ENCODE peak calls at places on chromosomes 5 and 9, in five cellular contexts. One of them, this sample, is unnamed.

GRCh38 chr5:58454025-58454424 is 5.9 kb downstream of the PLK2 start:
- DNase-seq in DND-41: no peak
- DNase-seq in brain microvascular endothelial cell: no peak
- DNase-seq in heart right ventricle: no peak
- DNase-seq in neural progenitor cell: no peak
- DNase-seq in this sample: no peak

GRCh38 chr5:113427871-113428574 is 6.8 kb downstream of the TSSK1B start:
- DNase-seq in DND-41: no peak
- DNase-seq in brain microvascular endothelial cell: no peak
- DNase-seq in heart right ventricle: no peak
- DNase-seq in neural progenitor cell: no peak
- DNase-seq in this sample: no peak

GRCh38 chr5:42059291-42059690 is 134.2 kb downstream of the FBXO4 start:
- DNase-seq in DND-41: no peak
- DNase-seq in brain microvascular endothelial cell: no peak
- DNase-seq in heart right ventricle: no peak
- DNase-seq in neural progenitor cell: no peak
- DNase-seq in this sample: no peak

GRCh38 chr9:131657890-131658752 is 81.8 kb downstream of the RAPGEF1 start:
- DNase-seq in DND-41: no peak
- DNase-seq in brain microvascular endothelial cell: peak
- DNase-seq in heart right ventricle: no peak
- DNase-seq in neural progenitor cell: no peak
- DNase-seq in this sample: peak

GRCh38 chr9:70587143-70587710 is 172.8 kb upstream of the KLF9 start:
- DNase-seq in DND-41: no peak
- DNase-seq in brain microvascular endothelial cell: peak
- DNase-seq in heart right ventricle: peak
- DNase-seq in neural progenitor cell: no peak
- DNase-seq in this sample: peak

GRCh38 chr9:117247271-117247670 is 167.6 kb downstream of the ASTN2 start:
- DNase-seq in DND-41: no peak
- DNase-seq in brain microvascular endothelial cell: no peak
- DNase-seq in heart right ventricle: no peak
- DNase-seq in neural progenitor cell: peak
- DNase-seq in this sample: no peak

GRCh38 chr9:128885798-128886197 is 3.9 kb downstream of the LRRC8A start:
- DNase-seq in DND-41: no peak
- DNase-seq in brain microvascular endothelial cell: no peak
- DNase-seq in heart right ventricle: no peak
- DNase-seq in neural progenitor cell: no peak
- DNase-seq in this sample: no peak

GRCh38 chr5:125093776-125094175 is 347.3 kb upstream of the ZNF608 start:
- DNase-seq in DND-41: no peak
- DNase-seq in brain microvascular endothelial cell: peak
- DNase-seq in heart right ventricle: no peak
- DNase-seq in neural progenitor cell: no peak
- DNase-seq in this sample: peak

GRCh38 chr9:22469928-22470544 is 23.4 kb downstream of the DMRTA1 start:
- DNase-seq in DND-41: peak
- DNase-seq in brain microvascular endothelial cell: peak
- DNase-seq in heart right ventricle: peak
- DNase-seq in neural progenitor cell: peak
- DNase-seq in this sample: peak

GRCh38 chr9:37902804-37903580 is 935 bp downstream of the SLC25A51 start:
- DNase-seq in DND-41: no peak
- DNase-seq in brain microvascular endothelial cell: peak
- DNase-seq in heart right ventricle: no peak
- DNase-seq in neural progenitor cell: no peak
- DNase-seq in this sample: peak

GRCh38 chr9:125204477-125204876 is 4.1 kb downstream of the RABEPK start:
- DNase-seq in DND-41: no peak
- DNase-seq in brain microvascular endothelial cell: no peak
- DNase-seq in heart right ventricle: no peak
- DNase-seq in neural progenitor cell: no peak
- DNase-seq in this sample: no peak

GRCh38 chr5:135173662-135174290 is 139.7 kb upstream of the PITX1 start:
- DNase-seq in DND-41: no peak
- DNase-seq in brain microvascular endothelial cell: no peak
- DNase-seq in heart right ventricle: no peak
- DNase-seq in neural progenitor cell: no peak
- DNase-seq in this sample: no peak

GRCh38 chr5:67963789-67964519 is 251.6 kb upstream of the PIK3R1 start:
- DNase-seq in DND-41: no peak
- DNase-seq in brain microvascular endothelial cell: no peak
- DNase-seq in heart right ventricle: no peak
- DNase-seq in neural progenitor cell: no peak
- DNase-seq in this sample: no peak

GRCh38 chr5:175460126-175460525 is 16.1 kb upstream of the DRD1 start:
- DNase-seq in DND-41: no peak
- DNase-seq in brain microvascular endothelial cell: no peak
- DNase-seq in heart right ventricle: no peak
- DNase-seq in neural progenitor cell: no peak
- DNase-seq in this sample: peak

GRCh38 chr5:138951091-138951985 is 76.2 kb upstream of the LRRTM2 start:
- DNase-seq in DND-41: no peak
- DNase-seq in brain microvascular endothelial cell: no peak
- DNase-seq in heart right ventricle: no peak
- DNase-seq in neural progenitor cell: no peak
- DNase-seq in this sample: no peak

GRCh38 chr9:121984726-121985402 is 108.2 kb downstream of the TTLL11 start:
- DNase-seq in DND-41: no peak
- DNase-seq in brain microvascular endothelial cell: peak
- DNase-seq in heart right ventricle: no peak
- DNase-seq in neural progenitor cell: no peak
- DNase-seq in this sample: peak

GRCh38 chr9:96486351-96487029 is 36.5 kb downstream of the HABP4 start:
- DNase-seq in DND-41: no peak
- DNase-seq in brain microvascular endothelial cell: peak
- DNase-seq in heart right ventricle: peak
- DNase-seq in neural progenitor cell: no peak
- DNase-seq in this sample: peak

GRCh38 chr9:38160613-38161215 is 91.7 kb upstream of the SHB start:
- DNase-seq in DND-41: peak
- DNase-seq in brain microvascular endothelial cell: peak
- DNase-seq in heart right ventricle: peak
- DNase-seq in neural progenitor cell: peak
- DNase-seq in this sample: peak

GRCh38 chr9:81596671-81597426 is 92.5 kb downstream of the TLE1 start:
- DNase-seq in DND-41: peak
- DNase-seq in brain microvascular endothelial cell: no peak
- DNase-seq in heart right ventricle: no peak
- DNase-seq in neural progenitor cell: no peak
- DNase-seq in this sample: no peak

GRCh38 chr5:593511-593910 is 18.6 kb upstream of the CEP72 start:
- DNase-seq in DND-41: no peak
- DNase-seq in brain microvascular endothelial cell: no peak
- DNase-seq in heart right ventricle: no peak
- DNase-seq in neural progenitor cell: no peak
- DNase-seq in this sample: no peak

GRCh38 chr5:65326912-65327311 is 154.8 kb downstream of the ADAMTS6 start:
- DNase-seq in DND-41: no peak
- DNase-seq in brain microvascular endothelial cell: peak
- DNase-seq in heart right ventricle: no peak
- DNase-seq in neural progenitor cell: peak
- DNase-seq in this sample: peak

GRCh38 chr9:136187683-136188586 is 17.0 kb downstream of the LHX3 start:
- DNase-seq in DND-41: no peak
- DNase-seq in brain microvascular endothelial cell: no peak
- DNase-seq in heart right ventricle: no peak
- DNase-seq in neural progenitor cell: peak
- DNase-seq in this sample: no peak

GRCh38 chr5:141560725-141561483 is 57.9 kb downstream of the DIAPH1 start:
- DNase-seq in DND-41: no peak
- DNase-seq in brain microvascular endothelial cell: peak
- DNase-seq in heart right ventricle: peak
- DNase-seq in neural progenitor cell: peak
- DNase-seq in this sample: peak

GRCh38 chr5:554284-554988 is 30.2 kb upstream of the SLC9A3 start:
- DNase-seq in DND-41: no peak
- DNase-seq in brain microvascular endothelial cell: no peak
- DNase-seq in heart right ventricle: no peak
- DNase-seq in neural progenitor cell: no peak
- DNase-seq in this sample: no peak

GRCh38 chr9:1839984-1840383 is 175.2 kb upstream of the SMARCA2 start:
- DNase-seq in DND-41: no peak
- DNase-seq in brain microvascular endothelial cell: no peak
- DNase-seq in heart right ventricle: no peak
- DNase-seq in neural progenitor cell: no peak
- DNase-seq in this sample: no peak

GRCh38 chr9:110148384-110148783 is 59.6 kb downstream of the C9orf152 start:
- DNase-seq in DND-41: peak
- DNase-seq in brain microvascular endothelial cell: no peak
- DNase-seq in heart right ventricle: no peak
- DNase-seq in neural progenitor cell: no peak
- DNase-seq in this sample: no peak

GRCh38 chr9:115018547-115019435 is 88.4 kb upstream of the TNFSF8 start:
- DNase-seq in DND-41: no peak
- DNase-seq in brain microvascular endothelial cell: peak
- DNase-seq in heart right ventricle: no peak
- DNase-seq in neural progenitor cell: no peak
- DNase-seq in this sample: peak

GRCh38 chr5:165579911-165580310 is 2074.5 kb downstream of the MAT2B start:
- DNase-seq in DND-41: no peak
- DNase-seq in brain microvascular endothelial cell: no peak
- DNase-seq in heart right ventricle: no peak
- DNase-seq in neural progenitor cell: no peak
- DNase-seq in this sample: no peak

GRCh38 chr9:137742698-137743097 is 123.9 kb downstream of the EHMT1 start:
- DNase-seq in DND-41: no peak
- DNase-seq in brain microvascular endothelial cell: peak
- DNase-seq in heart right ventricle: no peak
- DNase-seq in neural progenitor cell: no peak
- DNase-seq in this sample: no peak

GRCh38 chr5:25573691-25574090 is 928.9 kb upstream of the CDH10 start:
- DNase-seq in DND-41: no peak
- DNase-seq in brain microvascular endothelial cell: no peak
- DNase-seq in heart right ventricle: no peak
- DNase-seq in neural progenitor cell: peak
- DNase-seq in this sample: no peak

GRCh38 chr9:113536483-113537226 is 73.1 kb downstream of the RGS3 start:
- DNase-seq in DND-41: no peak
- DNase-seq in brain microvascular endothelial cell: no peak
- DNase-seq in heart right ventricle: peak
- DNase-seq in neural progenitor cell: peak
- DNase-seq in this sample: no peak

GRCh38 chr5:132070460-132071337 is 2.9 kb upstream of the CSF2 start:
- DNase-seq in DND-41: no peak
- DNase-seq in brain microvascular endothelial cell: peak
- DNase-seq in heart right ventricle: no peak
- DNase-seq in neural progenitor cell: no peak
- DNase-seq in this sample: peak

GRCh38 chr9:136225748-136226679 is 19.6 kb downstream of the QSOX2 start:
- DNase-seq in DND-41: peak
- DNase-seq in brain microvascular endothelial cell: peak
- DNase-seq in heart right ventricle: peak
- DNase-seq in neural progenitor cell: peak
- DNase-seq in this sample: peak

GRCh38 chr9:130427326-130427725 is 17.4 kb upstream of the ASS1 start:
- DNase-seq in DND-41: no peak
- DNase-seq in brain microvascular endothelial cell: no peak
- DNase-seq in heart right ventricle: no peak
- DNase-seq in neural progenitor cell: no peak
- DNase-seq in this sample: no peak

DNA sequence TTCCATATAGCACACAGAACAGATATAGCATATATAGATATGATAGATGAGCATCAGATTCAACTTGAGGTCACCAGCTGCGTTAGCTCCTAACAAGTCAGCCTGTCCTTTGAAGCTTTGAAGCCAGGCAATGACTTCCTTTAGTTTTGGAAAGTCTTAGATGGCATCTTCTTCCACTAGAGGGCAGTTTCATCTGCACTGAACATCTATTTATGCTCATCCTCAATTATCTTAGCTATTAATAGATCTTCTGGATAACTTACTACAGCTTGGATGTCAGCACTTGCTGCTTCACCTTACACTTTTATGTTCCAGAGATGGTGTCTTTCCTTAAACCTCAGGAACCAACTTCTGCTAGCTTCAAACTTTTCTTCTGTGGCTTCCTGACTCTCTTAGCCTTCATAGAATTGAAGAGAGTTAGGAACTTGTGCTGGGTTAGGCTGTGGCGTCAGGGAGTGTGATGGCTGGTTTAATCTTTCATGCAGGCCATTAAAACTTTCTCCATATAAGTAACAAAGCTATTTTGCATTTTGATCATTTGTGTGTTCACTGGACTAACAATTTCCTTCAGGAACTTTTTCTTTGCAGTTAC is 1401.4 kb downstream of the EFNA5 start:
- DNase-seq in DND-41: no peak
- DNase-seq in brain microvascular endothelial cell: peak
- DNase-seq in heart right ventricle: no peak
- DNase-seq in neural progenitor cell: peak
- DNase-seq in this sample: no peak
- TF ChIP-seq CTCF in DND-41: peak
- TF ChIP-seq CTCF in brain microvascular endothelial cell: peak
- TF ChIP-seq CTCF in heart right ventricle: no peak
- TF ChIP-seq CTCF in neural progenitor cell: peak
- TF ChIP-seq CTCF in this sample: peak

GRCh38 chr9:75001719-75002421 is 26.2 kb downstream of the CARNMT1 start:
- DNase-seq in DND-41: no peak
- DNase-seq in brain microvascular endothelial cell: peak
- DNase-seq in heart right ventricle: peak
- DNase-seq in neural progenitor cell: peak
- DNase-seq in this sample: peak

GRCh38 chr9:75000835-75001234 is 27.3 kb downstream of the CARNMT1 start:
- DNase-seq in DND-41: no peak
- DNase-seq in brain microvascular endothelial cell: no peak
- DNase-seq in heart right ventricle: no peak
- DNase-seq in neural progenitor cell: no peak
- DNase-seq in this sample: no peak

GRCh38 chr9:75002422-75003023 is 25.6 kb downstream of the CARNMT1 start:
- DNase-seq in DND-41: no peak
- DNase-seq in brain microvascular endothelial cell: no peak
- DNase-seq in heart right ventricle: no peak
- DNase-seq in neural progenitor cell: no peak
- DNase-seq in this sample: no peak
- TF ChIP-seq CTCF in DND-41: no peak
- TF ChIP-seq CTCF in brain microvascular endothelial cell: no peak
- TF ChIP-seq CTCF in heart right ventricle: no peak
- TF ChIP-seq CTCF in neural progenitor cell: no peak
- TF ChIP-seq CTCF in this sample: peak

DNA sequence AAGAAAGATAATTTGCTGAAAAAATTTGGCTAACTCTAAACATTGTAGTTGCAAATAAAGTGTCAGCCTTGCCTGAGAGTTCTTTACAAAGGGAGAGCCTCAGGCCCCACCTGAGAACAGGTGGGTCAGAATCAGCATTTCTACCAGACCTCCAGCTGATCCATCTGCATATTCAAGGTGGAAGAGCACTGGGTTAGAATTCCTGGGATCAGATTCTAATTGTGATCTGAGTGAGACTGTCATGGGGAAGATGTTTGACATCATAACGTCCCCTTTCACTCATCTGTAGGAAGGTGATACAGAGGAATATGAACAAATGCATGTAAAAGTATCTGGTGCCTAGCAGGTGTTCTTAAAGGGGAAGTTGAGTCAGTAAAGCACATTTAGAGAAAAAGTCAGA is 54.6 kb downstream of the FBXL7 start:
- DNase-seq in DND-41: no peak
- DNase-seq in brain microvascular endothelial cell: no peak
- DNase-seq in heart right ventricle: no peak
- DNase-seq in neural progenitor cell: no peak
- DNase-seq in this sample: no peak
- TF ChIP-seq CTCF in DND-41: no peak
- TF ChIP-seq CTCF in brain microvascular endothelial cell: no peak
- TF ChIP-seq CTCF in heart right ventricle: no peak
- TF ChIP-seq CTCF in neural progenitor cell: no peak
- TF ChIP-seq CTCF in this sample: no peak

GRCh38 chr5:178074266-178074952 is 38.9 kb upstream of the N4BP3 start:
- DNase-seq in DND-41: no peak
- DNase-seq in brain microvascular endothelial cell: no peak
- DNase-seq in heart right ventricle: no peak
- DNase-seq in neural progenitor cell: peak
- DNase-seq in this sample: no peak
- TF ChIP-seq CTCF in DND-41: peak
- TF ChIP-seq CTCF in brain microvascular endothelial cell: peak
- TF ChIP-seq CTCF in heart right ventricle: no peak
- TF ChIP-seq CTCF in neural progenitor cell: no peak
- TF ChIP-seq CTCF in this sample: peak